ENCODE peak calls at places on chromosomes 3 and 15, in nine cellular contexts. W, Y, O, X, Q, T, P, S and I are unnamed samples.

GRCh38 chr3:134568790-134569189 is 82.0 kb downstream of the KY start:
- DNase-seq in W (no peak), Y (no peak), O (no peak), X (no peak), Q (no peak), T (no peak), P (no peak), S (no peak), I (no peak)

GRCh38 chr3:115040673-115041286 is 106.3 kb downstream of the ZBTB20 start:
- DNase-seq in W (no peak), Y (peak), O (no peak), X (peak), Q (peak), T (peak), P (peak), S (peak), I (peak)

GRCh38 chr15:31403096-31403495 is 76.5 kb downstream of the KLF13 start:
- DNase-seq in W (no peak), Y (no peak), O (no peak), X (peak), Q (no peak), T (no peak), P (no peak), S (no peak), I (no peak)

GRCh38 chr3:23324745-23325144 is 121.6 kb downstream of the UBE2E2 start:
- DNase-seq in W (no peak), Y (peak), O (no peak), X (peak), Q (no peak), T (peak), P (no peak), S (peak), I (peak)

GRCh38 chr15:31328425-31328998 is 1.9 kb downstream of the KLF13 start:
- DNase-seq in W (no peak), Y (no peak), O (peak), X (peak), Q (no peak), T (peak), P (no peak), S (peak), I (peak)

GRCh38 chr15:89672221-89673161 is 6.7 kb downstream of the PLIN1 start:
- DNase-seq in W (no peak), Y (no peak), O (no peak), X (peak), Q (no peak), T (peak), P (no peak), S (no peak), I (peak)

GRCh38 chr15:72033711-72034110 is 84.2 kb downstream of the MYO9A start:
- DNase-seq in W (no peak), Y (no peak), O (no peak), X (peak), Q (no peak), T (peak), P (no peak), S (peak), I (peak)

GRCh38 chr15:100332231-100332630 is 9.5 kb downstream of the ADAMTS17 start:
- DNase-seq in W (no peak), Y (no peak), O (no peak), X (no peak), Q (no peak), T (no peak), P (no peak), S (no peak), I (no peak)

GRCh38 chr3:70049761-70050160 is 50.2 kb downstream of the SAMMSON start:
- DNase-seq in W (no peak), Y (no peak), O (no peak), X (peak), Q (no peak), T (peak), P (peak), S (peak), I (peak)

GRCh38 chr3:72418149-72418686 is 430.0 kb downstream of the SHQ1 start:
- DNase-seq in W (no peak), Y (no peak), O (no peak), X (no peak), Q (no peak), T (no peak), P (no peak), S (peak), I (no peak)

GRCh38 chr3:147397155-147397888 is 9.0 kb downstream of the ZIC4 start:
- DNase-seq in W (no peak), Y (no peak), O (no peak), X (no peak), Q (no peak), T (no peak), P (no peak), S (no peak), I (no peak)

GRCh38 chr3:129593230-129593594 is 13.3 kb downstream of the PLXND1 start:
- DNase-seq in W (no peak), Y (no peak), O (no peak), X (no peak), Q (no peak), T (no peak), P (no peak), S (no peak), I (no peak)

GRCh38 chr15:88525418-88525817 is 21.1 kb downstream of the DET1 start:
- DNase-seq in W (no peak), Y (no peak), O (no peak), X (no peak), Q (no peak), T (no peak), P (no peak), S (no peak), I (no peak)

GRCh38 chr3:11907667-11908660 is 61.3 kb upstream of the TAMM41 start:
- DNase-seq in W (no peak), Y (no peak), O (no peak), X (peak), Q (no peak), T (no peak), P (no peak), S (no peak), I (peak)

GRCh38 chr15:72369964-72370363 is 5.8 kb downstream of the HEXA start:
- DNase-seq in W (no peak), Y (no peak), O (no peak), X (no peak), Q (no peak), T (no peak), P (no peak), S (peak), I (no peak)

GRCh38 chr15:47599806-47600205 is 117.5 kb upstream of the SEMA6D start:
- DNase-seq in W (no peak), Y (no peak), O (no peak), X (no peak), Q (no peak), T (no peak), P (no peak), S (no peak), I (no peak)

GRCh38 chr3:126493051-126493450 is 17.4 kb upstream of the ZXDC start:
- DNase-seq in W (no peak), Y (no peak), O (no peak), X (no peak), Q (no peak), T (no peak), P (no peak), S (no peak), I (no peak)

GRCh38 chr3:155701882-155702465 is 42.9 kb downstream of the PLCH1 start:
- DNase-seq in W (no peak), Y (peak), O (no peak), X (peak), Q (peak), T (peak), P (peak), S (peak), I (peak)

GRCh38 chr15:89469331-89470107 is 26.9 kb downstream of the RHCG start:
- DNase-seq in W (no peak), Y (no peak), O (no peak), X (no peak), Q (no peak), T (no peak), P (no peak), S (no peak), I (no peak)

GRCh38 chr3:14179795-14180194 is 1.2 kb downstream of the LSM3 start:
- DNase-seq in W (no peak), Y (no peak), O (no peak), X (no peak), Q (no peak), T (no peak), P (no peak), S (no peak), I (no peak)

GRCh38 chr3:14187059-14187458 is 8.4 kb downstream of the LSM3 start:
- DNase-seq in W (no peak), Y (no peak), O (no peak), X (no peak), Q (no peak), T (no peak), P (no peak), S (no peak), I (no peak)

GRCh38 chr3:14181253-14181652 is 2.6 kb downstream of the LSM3 start:
- DNase-seq in W (no peak), Y (no peak), O (no peak), X (no peak), Q (no peak), T (no peak), P (no peak), S (no peak), I (no peak)

GRCh38 chr3:14179114-14179465 is 473 bp downstream of the LSM3 start:
- DNase-seq in W (no peak), Y (no peak), O (no peak), X (no peak), Q (no peak), T (no peak), P (no peak), S (no peak), I (no peak)

DNA sequence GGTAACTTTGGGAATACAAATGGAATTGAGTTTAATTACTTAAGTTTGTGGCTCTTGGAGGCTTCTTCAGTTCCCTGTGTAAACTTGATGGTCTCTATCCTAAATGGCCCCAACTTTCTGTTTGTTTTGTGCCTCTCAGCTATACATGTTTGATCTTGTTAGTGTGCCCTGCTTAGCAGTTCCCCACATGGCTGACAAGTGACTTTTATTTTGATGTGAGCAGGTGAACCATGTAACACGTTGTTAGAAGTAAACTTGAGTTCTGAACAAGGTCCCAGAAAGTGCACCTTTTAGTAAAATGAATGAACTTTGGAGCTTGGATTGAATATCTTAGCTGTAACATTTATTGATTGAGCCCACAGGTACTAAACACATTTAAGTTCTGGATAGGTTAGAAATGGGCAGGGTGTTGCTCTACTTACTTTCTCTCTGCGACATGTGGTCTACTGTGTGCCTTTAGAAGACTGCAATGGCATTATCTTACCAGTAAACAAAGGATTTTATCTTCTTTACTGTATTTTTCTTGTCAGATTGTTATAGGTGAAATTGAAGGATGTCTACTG is 4.5 kb downstream of the LSM3 start:
- DNase-seq in W (no peak), Y (no peak), O (no peak), X (no peak), Q (no peak), T (no peak), P (no peak), S (peak), I (no peak)
- TF ChIP-seq CTCF in W (no peak), Y (no peak), O (no peak), X (no peak), Q (no peak), T (no peak), P (no peak), S (no peak), I (no peak)

GRCh38 chr15:39299506-39300267 is 281.2 kb upstream of the THBS1 start:
- DNase-seq in W (no peak), Y (no peak), O (no peak), X (peak), Q (no peak), T (no peak), P (no peak), S (no peak), I (no peak)
- H3K4me3 ChIP-seq in W (no peak), Y (no peak), O (no peak), X (no peak), Q (no peak), T (no peak), P (no peak), S (no peak), I (no peak)

GRCh38 chr3:46860381-46861292 is 2.6 kb downstream of the MYL3 start:
- DNase-seq in W (no peak), Y (no peak), O (no peak), X (no peak), Q (peak), T (no peak), P (peak), S (no peak), I (no peak)
- TF ChIP-seq CTCF in W (no peak), Y (peak), O (peak), X (peak), Q (peak), T (peak), P (peak), S (peak), I (peak)

DNA sequence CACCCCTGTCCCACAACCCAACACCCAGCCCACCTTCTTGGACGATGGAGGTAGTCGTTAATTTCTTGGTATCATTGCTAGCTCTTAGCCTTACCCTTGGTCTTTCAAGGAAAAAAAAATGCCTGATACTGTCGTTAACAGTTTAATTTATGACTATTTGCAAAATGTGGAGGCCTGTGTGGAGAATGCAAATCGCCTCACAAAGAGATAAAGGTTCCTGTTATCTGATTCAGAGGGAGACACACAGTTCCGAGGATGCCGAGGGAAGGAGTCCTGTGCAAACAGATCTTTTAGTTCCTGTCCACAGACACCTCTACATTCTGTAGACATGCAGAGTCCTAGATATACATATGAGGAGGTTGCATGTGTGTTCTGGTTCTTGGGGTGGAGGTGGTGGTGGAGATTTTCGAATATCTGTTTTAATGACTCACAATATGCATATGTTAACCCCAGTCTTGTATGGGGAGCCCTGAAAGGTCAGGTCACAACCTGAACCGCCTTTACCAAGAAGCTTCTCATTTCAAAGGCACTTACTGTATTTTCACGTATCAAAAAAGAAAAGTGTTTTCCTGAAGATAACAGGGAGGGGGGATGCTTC is 5.6 kb downstream of the NR2F2 start:
- DNase-seq in W (no peak), Y (no peak), O (no peak), X (peak), Q (no peak), T (no peak), P (no peak), S (no peak), I (no peak)
- H3K4me3 ChIP-seq in W (peak), Y (peak), O (no peak), X (peak), Q (no peak), T (peak), P (peak), S (peak), I (peak)

GRCh38 chr3:121975702-121976302 is 46.2 kb downstream of the ILDR1 start:
- DNase-seq in W (no peak), Y (no peak), O (no peak), X (peak), Q (no peak), T (no peak), P (no peak), S (peak), I (no peak)
- TF ChIP-seq CTCF in W (no peak), Y (no peak), O (no peak), X (no peak), Q (no peak), T (no peak), P (no peak), S (no peak), I (no peak)